ENCODE peak calls at places on chromosomes 3 and 15, in four cellular contexts. M is A549; A is occipital lobe; V is stimulated activated CD8-positive, alpha-beta memory T cell treated with anti-CD3 and anti-CD28 coated beads, Interleukin-15, amount 100 ng/mL, for 24 hours. Y is an unnamed sample.

GRCh38 chr3:114362815-114363214 is 69.0 kb downstream of the TIGIT start:
- DNase-seq in M (peak), A (no peak), V (no peak), Y (no peak)

GRCh38 chr15:87215100-87215499 is 1041.4 kb downstream of the NTRK3 start:
- DNase-seq in M (no peak), A (no peak), V (no peak), Y (no peak)

GRCh38 chr3:46866720-46867549 is 3.7 kb upstream of the MYL3 start:
- DNase-seq in M (peak), A (peak), V (peak), Y (peak)

GRCh38 chr3:156816794-156817741 is 9.1 kb upstream of the LEKR1 start:
- DNase-seq in M (peak), A (peak), V (peak), Y (peak)

GRCh38 chr3:107999215-107999775 is 91.5 kb downstream of the CD47 start:
- DNase-seq in M (no peak), A (no peak), V (no peak), Y (peak)

GRCh38 chr3:46850468-46850780 is 12.8 kb downstream of the MYL3 start:
- DNase-seq in M (no peak), A (no peak), V (no peak), Y (no peak)

GRCh38 chr15:101477851-101478353 is 11.6 kb downstream of the PCSK6 start:
- DNase-seq in M (no peak), A (no peak), V (no peak), Y (no peak)

GRCh38 chr3:9793161-9793781 is 389 bp downstream of the ARPC4 start:
- DNase-seq in M (no peak), A (no peak), V (no peak), Y (no peak)

GRCh38 chr15:88894819-88895767 is at the start of gene HAPLN3:
- DNase-seq in M (peak), A (no peak), V (no peak), Y (peak)

GRCh38 chr3:148372476-148372875 is 325.2 kb upstream of the AGTR1 start:
- DNase-seq in M (no peak), A (no peak), V (no peak), Y (no peak)

GRCh38 chr3:58529516-58530353 is 7.3 kb downstream of the ACOX2 start:
- DNase-seq in M (no peak), A (no peak), V (no peak), Y (no peak)

GRCh38 chr15:40695469-40695910 is 516 bp downstream of the RAD51 start:
- DNase-seq in M (peak), A (peak), V (no peak), Y (no peak)

GRCh38 chr3:124607163-124607562 is 123.1 kb upstream of the UMPS start:
- DNase-seq in M (no peak), A (no peak), V (no peak), Y (peak)

GRCh38 chr3:179415377-179415776 is 35.9 kb downstream of the GNB4 start:
- DNase-seq in M (no peak), A (no peak), V (no peak), Y (no peak)

GRCh38 chr15:22794621-22795167 is 8.2 kb downstream of the NIPA1 start:
- DNase-seq in M (no peak), A (no peak), V (no peak), Y (no peak)

GRCh38 chr3:13580256-13581023 is 31.5 kb downstream of the FBLN2 start:
- DNase-seq in M (no peak), A (no peak), V (no peak), Y (no peak)

GRCh38 chr3:53354945-53355498 is 7.7 kb upstream of the DCP1A start:
- DNase-seq in M (no peak), A (no peak), V (no peak), Y (peak)

GRCh38 chr3:149968216-149968615 is 2.5 kb downstream of the PFN2 start:
- DNase-seq in M (no peak), A (no peak), V (no peak), Y (no peak)

GRCh38 chr15:58154769-58155168 is 16.6 kb downstream of the AQP9 start:
- DNase-seq in M (no peak), A (no peak), V (no peak), Y (no peak)

GRCh38 chr3:181075098-181075497 is 85.6 kb upstream of the DNAJC19 start:
- DNase-seq in M (no peak), A (no peak), V (no peak), Y (no peak)

GRCh38 chr3:57752307-57752706 is 3.8 kb upstream of the SLMAP start:
- DNase-seq in M (peak), A (no peak), V (no peak), Y (peak)

GRCh38 chr15:89068325-89068784 is 19.9 kb upstream of the ABHD2 start:
- DNase-seq in M (no peak), A (peak), V (no peak), Y (peak)

GRCh38 chr3:81716870-81717509 is 44.5 kb downstream of the GBE1 start:
- DNase-seq in M (no peak), A (no peak), V (no peak), Y (peak)

Y was measured in kidney glomerular epithelial cell.